ENCODE peak calls at places on chromosomes 7 and 10, in eight cellular contexts. K is IMR-90; Y is tibial nerve; H is cardiac muscle cell; P is mammary epithelial cell; R is gastrocnemius medialis; I is body of pancreas; V is CD8-positive, alpha-beta memory T cell. J is an unnamed sample.

GRCh38 chr10:20085115-20085514 is 268.9 kb downstream of the PLXDC2 start:
- DNase-seq in K (no peak), Y (no peak), H (peak), P (no peak), R (no peak), I (no peak), V (no peak), J (no peak)

GRCh38 chr7:137395425-137395824 is 51.9 kb upstream of the PTN start:
- DNase-seq in K (no peak), Y (no peak), H (no peak), P (no peak), R (no peak), I (no peak), V (no peak), J (no peak)

GRCh38 chr7:32200593-32200992 is 130.4 kb upstream of the PDE1C start:
- DNase-seq in K (no peak), Y (no peak), H (no peak), P (no peak), R (no peak), I (no peak), V (no peak), J (no peak)

GRCh38 chr10:122307669-122308486 is 36.8 kb downstream of the BTBD16 start:
- DNase-seq in K (peak), Y (peak), H (no peak), P (peak), R (peak), I (peak), V (no peak), J (no peak)

GRCh38 chr10:122379041-122379440 is 4.5 kb downstream of the PLEKHA1 start:
- DNase-seq in K (no peak), Y (no peak), H (no peak), P (no peak), R (no peak), I (no peak), V (no peak), J (peak)

GRCh38 chr10:75398630-75399460 is 2.7 kb downstream of the ZNF503 start:
- DNase-seq in K (no peak), Y (no peak), H (peak), P (peak), R (no peak), I (peak), V (no peak), J (no peak)

GRCh38 chr10:3476186-3476585 is 303.6 kb upstream of the PITRM1 start:
- DNase-seq in K (no peak), Y (no peak), H (no peak), P (no peak), R (no peak), I (no peak), V (no peak), J (no peak)

GRCh38 chr7:139936760-139937310 is 107.8 kb downstream of the TBXAS1 start:
- DNase-seq in K (peak), Y (no peak), H (no peak), P (peak), R (no peak), I (no peak), V (no peak), J (no peak)

GRCh38 chr7:104894998-104895850 is 118.8 kb upstream of the KMT2E start:
- DNase-seq in K (no peak), Y (no peak), H (no peak), P (no peak), R (no peak), I (no peak), V (no peak), J (no peak)

GRCh38 chr7:49800031-49800430 is 26.6 kb downstream of the VWC2 start:
- DNase-seq in K (no peak), Y (no peak), H (no peak), P (no peak), R (no peak), I (no peak), V (no peak), J (no peak)

GRCh38 chr7:69147631-69148030 is 450.6 kb upstream of the AUTS2 start:
- DNase-seq in K (no peak), Y (no peak), H (peak), P (no peak), R (no peak), I (no peak), V (no peak), J (no peak)

GRCh38 chr7:30182186-30182585 is 47.4 kb downstream of the MTURN start:
- DNase-seq in K (no peak), Y (no peak), H (no peak), P (no peak), R (peak), I (peak), V (no peak), J (no peak)

GRCh38 chr10:62268399-62269076 is at the start of gene RTKN2:
- DNase-seq in K (peak), Y (no peak), H (peak), P (peak), R (peak), I (peak), V (peak), J (no peak)

GRCh38 chr10:124671486-124672075 is 72.6 kb downstream of the FAM53B start:
- DNase-seq in K (no peak), Y (peak), H (no peak), P (peak), R (peak), I (no peak), V (no peak), J (no peak)

DNA sequence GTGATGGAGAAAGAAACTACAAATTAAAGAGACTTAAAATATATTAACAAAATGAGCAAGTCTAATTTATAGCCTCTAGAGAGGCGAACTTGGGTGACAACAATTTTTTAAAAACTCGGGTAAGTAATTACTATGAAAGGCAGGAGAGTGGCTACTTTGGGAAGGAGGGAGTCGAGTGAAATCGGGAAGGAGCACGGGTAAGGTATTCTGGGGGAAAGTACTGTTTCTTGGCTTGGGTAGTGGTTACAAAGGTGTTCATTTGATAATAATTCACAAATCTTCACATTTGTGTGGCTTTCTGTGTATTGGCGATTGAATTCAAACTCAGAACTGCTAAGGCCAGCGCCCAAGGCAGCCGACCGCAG is 32.9 kb upstream of the GRID1 start:
- DNase-seq in K (no peak), Y (no peak), H (no peak), P (no peak), R (no peak), I (no peak), V (no peak), J (no peak)
- H3K4me3 ChIP-seq in K (no peak), Y (peak), H (no peak), P (no peak), R (no peak), I (no peak), V (peak), J (no peak)

GRCh38 chr7:27172388-27172774 is 1.7 kb downstream of the HOXA10 start:
- DNase-seq in K (no peak), Y (no peak), H (no peak), P (no peak), R (peak), I (peak), V (no peak), J (no peak)

GRCh38 chr7:27171636-27172387 is 2.3 kb downstream of the HOXA10 start:
- DNase-seq in K (no peak), Y (no peak), H (no peak), P (peak), R (peak), I (peak), V (no peak), J (no peak)

GRCh38 chr7:27169658-27170493 is 4.2 kb downstream of the HOXA10 start:
- DNase-seq in K (no peak), Y (no peak), H (no peak), P (no peak), R (peak), I (no peak), V (no peak), J (no peak)

GRCh38 chr7:27170494-27170811 is 3.7 kb downstream of the HOXA10 start:
- DNase-seq in K (no peak), Y (no peak), H (no peak), P (no peak), R (no peak), I (no peak), V (no peak), J (no peak)

DNA sequence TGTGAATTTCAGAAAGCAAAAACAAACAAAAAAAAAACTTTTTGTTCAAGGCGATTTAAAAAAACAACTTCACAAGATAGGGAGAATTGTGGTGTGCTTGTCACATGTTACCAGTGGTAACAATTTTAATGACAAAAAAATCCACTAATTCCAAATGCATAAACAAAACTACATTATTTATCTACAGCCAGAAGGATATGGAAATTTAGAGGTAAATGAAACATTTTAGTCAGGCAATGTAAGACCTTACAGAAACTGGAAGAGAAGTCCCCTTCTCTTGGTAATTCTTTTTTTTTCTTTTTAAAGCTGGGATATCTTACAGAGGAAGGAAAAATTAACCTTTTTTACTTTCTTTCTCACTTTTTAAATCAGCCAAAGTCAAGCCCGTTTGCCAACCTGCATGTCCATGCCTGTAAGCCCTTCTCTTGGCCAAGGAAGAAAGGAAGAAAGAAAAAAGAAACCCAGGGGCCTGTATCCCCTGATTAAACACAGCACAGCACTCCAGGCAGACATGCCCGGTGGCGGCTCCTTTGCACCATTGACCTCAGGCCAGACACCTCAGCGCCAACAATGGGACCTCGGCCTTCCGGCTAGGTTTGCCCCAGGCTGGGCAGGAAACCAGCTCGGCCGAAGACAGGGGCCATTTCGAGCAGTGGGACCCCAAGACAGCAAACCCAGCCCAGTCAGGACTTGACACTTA is 3.0 kb downstream of the HOXA10 start:
- DNase-seq in K (no peak), Y (no peak), H (no peak), P (no peak), R (peak), I (no peak), V (no peak), J (no peak)
- H3K4me3 ChIP-seq in K (no peak), Y (peak), H (no peak), P (no peak), R (peak), I (no peak), V (no peak), J (no peak)

GRCh38 chr10:34181545-34182300 is 633.4 kb downstream of the PARD3 start:
- DNase-seq in K (peak), Y (no peak), H (peak), P (no peak), R (no peak), I (no peak), V (no peak), J (no peak)
- H3K4me3 ChIP-seq in K (no peak), Y (no peak), H (no peak), P (no peak), R (no peak), I (no peak), V (no peak), J (no peak)

GRCh38 chr7:4694653-4695335 is 12.7 kb downstream of the FOXK1 start:
- DNase-seq in K (peak), Y (peak), H (no peak), P (no peak), R (peak), I (no peak), V (no peak), J (no peak)
- H3K4me3 ChIP-seq in K (no peak), Y (no peak), H (no peak), P (no peak), R (peak), I (no peak), V (no peak), J (no peak)

DNA sequence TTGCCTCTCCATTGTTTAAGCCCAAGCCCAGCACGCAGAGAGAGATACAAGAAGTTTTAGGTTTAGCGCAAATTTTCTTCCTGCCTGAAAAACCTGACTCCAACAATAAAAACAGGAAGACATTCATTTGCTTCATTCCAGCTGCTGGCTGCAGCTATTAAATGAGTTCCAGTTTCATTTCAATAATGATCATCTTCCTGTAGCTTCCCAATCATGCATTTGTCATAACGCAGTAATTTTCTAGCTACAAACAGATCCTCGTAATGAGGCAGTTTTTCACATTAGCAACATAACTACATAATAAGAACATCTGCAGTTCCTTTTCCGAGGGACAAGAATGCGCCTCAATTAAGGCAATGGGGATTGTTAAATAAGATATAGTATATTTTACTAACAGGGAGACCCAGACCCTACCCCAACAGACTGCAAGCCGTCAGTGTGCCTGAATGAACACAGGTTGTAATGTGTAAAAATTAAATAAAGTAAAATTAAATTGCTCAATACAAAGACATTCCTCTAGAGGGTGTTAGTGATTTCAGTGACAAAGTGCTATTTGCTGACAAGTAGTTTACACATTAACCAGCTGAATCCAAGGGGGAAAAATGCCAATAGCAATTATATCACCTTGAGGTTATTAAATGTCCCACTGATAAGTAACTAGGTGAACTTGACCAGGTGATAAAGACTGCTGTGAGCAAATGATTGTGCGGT is 110.7 kb downstream of the EBF3 start:
- DNase-seq in K (peak), Y (no peak), H (no peak), P (no peak), R (no peak), I (no peak), V (no peak), J (no peak)
- H3K4me3 ChIP-seq in K (no peak), Y (no peak), H (no peak), P (no peak), R (no peak), I (no peak), V (no peak), J (no peak)

DNA sequence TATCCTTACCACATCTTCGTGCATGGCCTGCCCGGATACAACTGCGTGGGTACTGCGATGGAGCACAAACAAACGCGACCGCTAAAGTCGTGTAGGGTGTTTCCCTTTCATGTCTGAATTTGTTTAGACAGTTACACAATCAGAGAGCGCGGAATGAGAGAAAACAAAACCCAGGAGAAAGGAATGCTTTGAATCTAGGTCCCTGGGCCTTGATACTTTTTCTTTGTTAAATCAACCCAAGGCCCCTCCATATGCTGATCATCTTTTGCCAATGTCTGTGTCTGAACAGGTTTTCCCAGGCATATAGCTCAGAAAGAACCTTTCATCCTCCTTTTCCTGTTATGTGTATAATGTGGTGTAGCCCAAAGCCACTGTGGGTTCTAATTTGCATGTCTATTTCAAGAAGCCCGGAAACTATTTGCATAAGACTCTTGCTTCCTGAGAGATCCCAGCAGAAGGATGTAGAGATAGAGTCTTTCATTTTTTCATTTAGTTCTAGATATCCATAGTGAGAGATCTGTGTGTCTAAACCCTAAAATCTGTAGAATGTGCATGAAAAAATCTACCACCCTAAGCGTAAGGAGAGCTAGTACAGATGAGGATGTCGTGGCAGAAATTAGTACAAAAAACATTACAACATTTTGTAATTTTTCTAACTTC is 145.8 kb downstream of the FRMD4A start:
- DNase-seq in K (peak), Y (no peak), H (peak), P (peak), R (no peak), I (no peak), V (peak), J (peak)
- H3K4me3 ChIP-seq in K (no peak), Y (no peak), H (no peak), P (no peak), R (no peak), I (no peak), V (peak), J (no peak)

DNA sequence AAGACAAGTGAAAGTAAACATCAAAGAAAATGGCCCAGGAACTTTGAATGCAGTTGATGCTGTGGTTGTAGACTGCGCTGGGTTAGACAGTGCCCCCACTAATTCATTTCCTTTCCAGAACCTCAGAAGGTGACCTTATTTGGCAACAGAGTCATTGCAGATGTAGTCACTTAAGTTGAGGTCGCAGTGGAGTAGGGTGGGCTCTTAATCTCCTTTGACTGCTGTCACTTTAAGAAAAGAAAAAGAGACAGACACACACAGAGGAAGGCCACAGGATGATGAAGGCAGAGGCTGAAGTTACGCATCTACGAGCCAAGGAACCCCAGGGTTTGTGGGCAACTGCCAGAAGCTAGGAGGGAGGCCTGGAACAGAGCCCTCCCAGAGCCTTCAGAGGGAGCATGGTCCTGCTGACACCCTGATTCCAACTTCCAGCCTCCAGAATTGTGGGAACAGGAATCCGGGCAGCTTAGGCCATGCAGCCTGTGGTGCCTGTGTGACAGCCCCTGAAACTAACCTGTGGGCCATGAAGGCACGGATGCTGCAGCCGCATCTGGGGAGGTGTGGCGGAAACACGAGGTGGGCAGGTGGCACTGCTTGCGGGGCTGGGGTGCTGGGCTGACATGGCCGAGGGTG is 107.6 kb downstream of the PRKAG2 start:
- DNase-seq in K (no peak), Y (no peak), H (no peak), P (no peak), R (no peak), I (no peak), V (peak), J (peak)
- H3K4me3 ChIP-seq in K (no peak), Y (no peak), H (no peak), P (no peak), R (no peak), I (no peak), V (peak), J (no peak)

GRCh38 chr7:538764-539685 is 19.4 kb upstream of the PDGFA start:
- DNase-seq in K (no peak), Y (no peak), H (no peak), P (peak), R (no peak), I (no peak), V (no peak), J (no peak)
- H3K4me3 ChIP-seq in K (no peak), Y (no peak), H (no peak), P (peak), R (no peak), I (no peak), V (no peak), J (no peak)

GRCh38 chr7:27203378-27203953 is 3.6 kb upstream of the HOXA13 start:
- DNase-seq in K (no peak), Y (no peak), H (no peak), P (no peak), R (no peak), I (no peak), V (no peak), J (no peak)

GRCh38 chr7:27201231-27202017 is 1.5 kb upstream of the HOXA13 start:
- DNase-seq in K (no peak), Y (no peak), H (no peak), P (no peak), R (no peak), I (peak), V (no peak), J (no peak)

GRCh38 chr7:27202741-27203134 is 2.8 kb upstream of the HOXA13 start:
- DNase-seq in K (no peak), Y (no peak), H (no peak), P (no peak), R (no peak), I (no peak), V (no peak), J (no peak)

GRCh38 chr7:27200761-27201230 is 905 bp upstream of the HOXA13 start:
- DNase-seq in K (no peak), Y (no peak), H (no peak), P (peak), R (no peak), I (peak), V (no peak), J (no peak)

DNA sequence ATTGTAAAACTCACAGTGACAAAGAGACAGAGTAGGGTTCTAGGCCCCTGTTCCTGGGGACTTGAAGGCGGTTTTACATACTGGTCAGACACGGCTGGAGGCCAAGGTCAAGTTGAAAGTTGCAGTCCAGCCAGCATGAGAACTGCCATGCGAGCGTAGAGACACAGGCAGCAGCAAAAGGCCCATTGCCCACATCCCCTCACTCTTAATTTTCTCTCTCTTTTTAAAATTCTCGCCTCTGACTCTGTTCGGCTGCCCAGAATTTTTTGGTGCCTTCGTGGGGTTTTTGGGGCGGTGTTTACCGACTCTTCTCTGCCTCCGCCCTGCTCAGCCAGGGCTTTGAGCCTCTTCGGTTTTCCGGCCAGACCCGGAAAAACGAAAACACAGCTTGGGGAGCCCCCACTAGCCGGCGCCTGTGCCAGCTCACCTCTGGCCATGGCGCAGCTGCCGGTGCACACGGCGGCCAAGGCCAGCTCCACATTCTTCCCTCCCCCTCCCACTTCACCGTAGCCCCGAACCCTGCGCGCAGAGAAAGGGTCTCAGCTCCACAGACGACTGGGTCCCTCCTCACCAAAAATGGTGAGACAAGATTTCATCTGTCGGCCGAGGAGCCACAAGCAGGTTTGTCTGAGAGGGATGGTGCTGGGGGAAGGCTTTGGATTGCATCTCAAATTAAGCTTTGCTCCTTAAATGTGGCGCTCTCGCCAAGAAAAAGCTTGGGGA is 2.3 kb upstream of the HOXA13 start:
- DNase-seq in K (no peak), Y (no peak), H (no peak), P (no peak), R (no peak), I (no peak), V (no peak), J (no peak)
- H3K4me3 ChIP-seq in K (no peak), Y (no peak), H (no peak), P (no peak), R (no peak), I (no peak), V (no peak), J (no peak)

J was measured in DND-41.